ENCODE peak calls at places on chromosomes 5 and 9, in five cellular contexts. J is breast epithelium, W is tibial artery, P is esophagus squamous epithelium, Q is tibial nerve. G is an unnamed sample.

GRCh38 chr5:146084376-146084775 is 21.0 kb downstream of the PLAC8L1 start:
- DNase-seq in J (no peak), W (no peak), P (no peak), Q (no peak), G (no peak)

GRCh38 chr5:53418844-53419243 is 61.6 kb upstream of the FST start:
- DNase-seq in J (no peak), W (no peak), P (no peak), Q (no peak), G (no peak)

GRCh38 chr9:121650220-121651013 is 1.0 kb upstream of the DAB2IP start:
- DNase-seq in J (no peak), W (no peak), P (no peak), Q (no peak), G (no peak)

GRCh38 chr5:180085837-180086236 is 14.3 kb upstream of the RNF130 start:
- DNase-seq in J (no peak), W (no peak), P (no peak), Q (no peak), G (no peak)

GRCh38 chr9:128689820-128690683 is 1.0 kb downstream of the SET start:
- DNase-seq in J (no peak), W (no peak), P (no peak), Q (no peak), G (peak; percentile 44)

GRCh38 chr5:59583810-59584562 is 309.5 kb downstream of the PDE4D start:
- DNase-seq in J (no peak), W (no peak), P (no peak), Q (no peak), G (no peak)

GRCh38 chr5:87074934-87075541 is 192.6 kb upstream of the RASA1 start:
- DNase-seq in J (no peak), W (no peak), P (no peak), Q (no peak), G (no peak)

GRCh38 chr9:125739442-125739841 is 7.7 kb upstream of the PBX3 start:
- DNase-seq in J (no peak), W (no peak), P (no peak), Q (no peak), G (no peak)

GRCh38 chr5:61333351-61334223 is 1.5 kb downstream of the ZSWIM6 start:
- DNase-seq in J (no peak), W (peak; percentile 42), P (no peak), Q (no peak), G (no peak)

GRCh38 chr9:130041648-130042405 is 1.2 kb downstream of the FNBP1 start:
- DNase-seq in J (no peak), W (peak; percentile 48), P (no peak), Q (peak; percentile 19), G (no peak)

GRCh38 chr9:93697352-93698139 is 121.2 kb downstream of the PHF2 start:
- DNase-seq in J (no peak), W (no peak), P (no peak), Q (no peak), G (no peak)

GRCh38 chr9:118991366-118992285 is 377.6 kb downstream of the BRINP1 start:
- DNase-seq in J (no peak), W (no peak), P (no peak), Q (no peak), G (no peak)

GRCh38 chr5:135386886-135387628 is 12.0 kb downstream of the MACROH2A1 start:
- DNase-seq in J (no peak), W (no peak), P (no peak), Q (peak; percentile 59), G (no peak)

GRCh38 chr5:39539470-39539869 is 114.7 kb upstream of the DAB2 start:
- DNase-seq in J (no peak), W (no peak), P (no peak), Q (no peak), G (no peak)

GRCh38 chr9:69975681-69976080 is 68.0 kb upstream of the MAMDC2 start:
- DNase-seq in J (no peak), W (no peak), P (no peak), Q (no peak), G (no peak)

GRCh38 chr9:124190761-124191160 is 67.0 kb upstream of the NEK6 start:
- DNase-seq in J (no peak), W (no peak), P (no peak), Q (peak; percentile 26), G (no peak)

GRCh38 chr5:52798952-52799351 is 11.2 kb downstream of the ITGA1 start:
- DNase-seq in J (no peak), W (no peak), P (no peak), Q (no peak), G (no peak)

GRCh38 chr9:120916573-120916972 is 10.0 kb downstream of the TRAF1 start:
- DNase-seq in J (peak; percentile 86), W (peak; percentile 86), P (no peak), Q (peak; percentile 74), G (no peak)

GRCh38 chr5:73129143-73129542 is 8.8 kb downstream of the TMEM171 start:
- DNase-seq in J (no peak), W (no peak), P (no peak), Q (no peak), G (no peak)

GRCh38 chr9:113523421-113524141 is 60.1 kb downstream of the RGS3 start:
- DNase-seq in J (no peak), W (peak; percentile 60), P (no peak), Q (no peak), G (peak; percentile 71)

GRCh38 chr5:112419596-112420110 is 576 bp upstream of the EPB41L4A start:
- DNase-seq in J (peak; percentile 51), W (peak; percentile 43), P (no peak), Q (peak; percentile 36), G (no peak)

GRCh38 chr9:98121096-98121495 is 2.1 kb upstream of the TRIM14 start:
- DNase-seq in J (peak; percentile 71), W (no peak), P (no peak), Q (no peak), G (no peak)

GRCh38 chr5:140322751-140323731 is 20.1 kb upstream of the PFDN1 start:
- DNase-seq in J (peak; percentile 79), W (no peak), P (no peak), Q (no peak), G (no peak)

GRCh38 chr9:137680445-137681358 is 61.9 kb downstream of the EHMT1 start:
- DNase-seq in J (no peak), W (no peak), P (no peak), Q (no peak), G (no peak)

GRCh38 chr9:110217656-110218099 is 9.7 kb upstream of the C9orf152 start:
- DNase-seq in J (no peak), W (no peak), P (no peak), Q (peak; percentile 22), G (no peak)
- H3K4me3 ChIP-seq in J (no peak overlapping the region), W (no peak overlapping the region), P (no peak overlapping the region), Q (no peak overlapping the region), G (no peak overlapping the region)

DNA sequence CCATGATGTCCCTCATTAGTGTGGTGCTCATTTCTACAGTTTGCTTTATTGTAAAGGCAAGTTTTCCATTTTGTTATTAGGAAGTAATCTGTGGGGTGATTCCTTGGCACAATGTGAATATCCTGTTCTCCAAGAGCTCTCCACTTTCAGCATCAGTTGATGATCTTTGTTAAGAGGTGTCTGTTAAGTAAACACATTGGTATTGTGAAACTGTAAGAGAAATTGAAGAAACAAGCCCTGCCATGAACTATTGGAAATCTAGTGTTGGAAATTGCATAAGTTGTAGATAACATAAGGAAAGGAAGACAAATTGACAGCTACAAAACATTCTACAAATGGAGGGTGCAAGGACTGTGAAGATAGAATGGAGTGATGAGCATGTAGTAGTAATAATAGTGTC is 17.2 kb downstream of the RNF14 start:
- DNase-seq in J (no peak), W (no peak), P (no peak), Q (no peak), G (no peak)
- H3K36me3 ChIP-seq in J (peaks cover 7% of the 10 kb centered on the region), W (peaks cover 77% of the 10 kb centered on the region), P (peaks cover 7% of the 10 kb centered on the region), Q (peaks cover 4% of the 10 kb centered on the region), G (peaks cover 55% of the 10 kb centered on the region)

GRCh38 chr5:148826082-148826971 is at the start of gene ADRB2:
- DNase-seq in J (peak; percentile 96), W (peak; percentile 93), P (peak; percentile 86), Q (peak; percentile 85), G (peak; percentile 88)
- H3K4me1 ChIP-seq in J (no peaks in the 10 kb centered on the region), W (peaks cover 3% of the 10 kb centered on the region), P (peaks cover 16% of the 10 kb centered on the region), Q (peaks cover 9% of the 10 kb centered on the region), G (peaks cover 16% of the 10 kb centered on the region)

GRCh38 chr5:100898504-100899346 is 4.4 kb downstream of the ST8SIA4 start:
- DNase-seq in J (no peak), W (no peak), P (no peak), Q (no peak), G (no peak)

GRCh38 chr5:100900796-100901731 is 2.0 kb downstream of the ST8SIA4 start:
- DNase-seq in J (peak; percentile 31), W (peak; percentile 60), P (peak; percentile 47), Q (peak; percentile 46), G (peak; percentile 84)

GRCh38 chr5:100901851-100902341 is 1.2 kb downstream of the ST8SIA4 start:
- DNase-seq in J (no peak), W (peak; percentile 55), P (peak; percentile 9), Q (peak; percentile 50), G (peak; percentile 66)

GRCh38 chr5:100900142-100900795 is 2.8 kb downstream of the ST8SIA4 start:
- DNase-seq in J (no peak), W (peak; percentile 37), P (peak; percentile 18), Q (peak; percentile 25), G (no peak)

GRCh38 chr5:100899675-100900074 is 3.4 kb downstream of the ST8SIA4 start:
- DNase-seq in J (no peak), W (no peak), P (no peak), Q (no peak), G (no peak)
- H3K4me3 ChIP-seq in J (peak overlapping the region; percentile 66), W (no peak overlapping the region), P (peak overlapping the region; percentile 50), Q (peak overlapping the region; percentile 63), G (peak overlapping the region; percentile 71)

GRCh38 chr5:664994-665360 is 28.2 kb downstream of the TPPP start:
- DNase-seq in J (no peak), W (no peak), P (no peak), Q (no peak), G (no peak)
- H3K36me3 ChIP-seq in J (no peaks in the 10 kb centered on the region), W (peaks cover 56% of the 10 kb centered on the region), P (no peaks in the 10 kb centered on the region), Q (no peaks in the 10 kb centered on the region), G (peaks cover 31% of the 10 kb centered on the region)

GRCh38 chr9:19386469-19387044 is 6.5 kb upstream of the RPS6 start:
- DNase-seq in J (no peak), W (no peak), P (no peak), Q (no peak), G (no peak)
- H3K4me1 ChIP-seq in J (no peaks in the 10 kb centered on the region), W (no peaks in the 10 kb centered on the region), P (no peaks in the 10 kb centered on the region), Q (no peaks in the 10 kb centered on the region), G (no peaks in the 10 kb centered on the region)

DNA sequence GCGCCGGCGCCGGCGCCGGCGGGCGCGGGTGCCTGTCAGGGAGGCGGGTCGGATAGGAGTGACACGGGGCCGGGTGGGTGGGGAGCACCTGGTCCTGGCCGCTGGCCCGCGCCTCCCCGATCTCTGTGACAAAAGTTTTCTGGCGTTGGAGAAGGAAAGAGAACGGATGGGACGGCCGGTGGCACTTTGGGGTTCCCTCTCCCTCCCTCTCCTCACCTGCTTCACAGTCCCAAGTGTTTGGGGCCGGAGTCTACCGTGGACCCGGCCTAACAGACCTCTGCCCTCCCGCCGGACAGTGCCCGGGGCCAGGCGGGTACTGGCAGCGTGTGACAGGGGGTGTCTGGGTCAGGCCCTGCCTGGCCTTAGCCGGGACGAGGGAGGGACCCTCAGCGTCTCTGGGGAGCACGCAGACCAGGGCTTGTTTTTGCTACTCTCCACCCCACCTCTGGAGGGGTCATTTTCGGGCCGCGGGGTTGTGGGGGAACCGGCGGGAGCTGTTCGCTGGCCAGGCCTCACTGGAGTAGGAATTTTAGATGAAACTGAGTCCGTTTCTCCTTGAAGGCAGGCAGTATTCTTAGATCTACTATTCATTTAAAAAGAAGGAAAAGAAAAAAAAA is 1.7 kb downstream of the PRDM6 start:
- DNase-seq in J (no peak), W (no peak), P (no peak), Q (no peak), G (no peak)
- H3K4me3 ChIP-seq in J (peak overlapping the region; percentile 79), W (peak overlapping the region; percentile 69), P (peak overlapping the region; percentile 57), Q (peak overlapping the region; percentile 59), G (no peak overlapping the region)